ENCODE peak calls at places on chromosomes 2 and 18, in four cellular contexts. One of them, this sample, is unnamed.

GRCh38 chr18:3060667-3061580 is 48.0 kb upstream of the LPIN2 start:
- DNase-seq in stimulated activated naive CD4-positive, alpha-beta T cell treated with Interleukin-2 at 50 U/mL for 16 hours: peak
- DNase-seq in activated T-cell treated with anti-CD3 and anti-CD28 coated beads for 48 hours: peak
- DNase-seq in NCI-H69: no peak
- DNase-seq in this sample: peak

GRCh38 chr2:10895231-10895630 is 16.5 kb upstream of the KCNF1 start:
- DNase-seq in activated T-cell treated with anti-CD3 and anti-CD28 coated beads for 48 hours: no peak
- DNase-seq in NCI-H69: no peak
- DNase-seq in stimulated activated naive CD4-positive, alpha-beta T cell treated with Interleukin-2 at 50 U/mL for 16 hours: no peak
- DNase-seq in this sample: no peak

GRCh38 chr2:241865957-241866858 is 3.3 kb upstream of the RTP5 start:
- DNase-seq in stimulated activated naive CD4-positive, alpha-beta T cell treated with Interleukin-2 at 50 U/mL for 16 hours: no peak
- DNase-seq in NCI-H69: no peak
- DNase-seq in activated T-cell treated with anti-CD3 and anti-CD28 coated beads for 48 hours: no peak
- DNase-seq in this sample: peak

GRCh38 chr2:172285010-172285621 is 142.3 kb upstream of the ITGA6 start:
- DNase-seq in activated T-cell treated with anti-CD3 and anti-CD28 coated beads for 48 hours: no peak
- DNase-seq in NCI-H69: peak
- DNase-seq in stimulated activated naive CD4-positive, alpha-beta T cell treated with Interleukin-2 at 50 U/mL for 16 hours: no peak
- DNase-seq in this sample: no peak

GRCh38 chr2:10332402-10333246 is 29.9 kb downstream of the HPCAL1 start:
- DNase-seq in NCI-H69: peak
- DNase-seq in stimulated activated naive CD4-positive, alpha-beta T cell treated with Interleukin-2 at 50 U/mL for 16 hours: peak
- DNase-seq in activated T-cell treated with anti-CD3 and anti-CD28 coated beads for 48 hours: peak
- DNase-seq in this sample: no peak

GRCh38 chr18:78069784-78070664 is 820.4 kb downstream of the GALR1 start:
- DNase-seq in NCI-H69: peak
- DNase-seq in activated T-cell treated with anti-CD3 and anti-CD28 coated beads for 48 hours: no peak
- DNase-seq in stimulated activated naive CD4-positive, alpha-beta T cell treated with Interleukin-2 at 50 U/mL for 16 hours: no peak
- DNase-seq in this sample: no peak

GRCh38 chr2:55162284-55163006 is 69.6 kb downstream of the CLHC1 start:
- DNase-seq in stimulated activated naive CD4-positive, alpha-beta T cell treated with Interleukin-2 at 50 U/mL for 16 hours: no peak
- DNase-seq in NCI-H69: no peak
- DNase-seq in activated T-cell treated with anti-CD3 and anti-CD28 coated beads for 48 hours: no peak
- DNase-seq in this sample: no peak

GRCh38 chr2:228039752-228040534 is 141.5 kb downstream of the SPHKAP start:
- DNase-seq in stimulated activated naive CD4-positive, alpha-beta T cell treated with Interleukin-2 at 50 U/mL for 16 hours: no peak
- DNase-seq in activated T-cell treated with anti-CD3 and anti-CD28 coated beads for 48 hours: no peak
- DNase-seq in NCI-H69: peak
- DNase-seq in this sample: no peak

GRCh38 chr2:24382363-24383021 is 22.2 kb upstream of the ITSN2 start:
- DNase-seq in NCI-H69: peak
- DNase-seq in activated T-cell treated with anti-CD3 and anti-CD28 coated beads for 48 hours: peak
- DNase-seq in stimulated activated naive CD4-positive, alpha-beta T cell treated with Interleukin-2 at 50 U/mL for 16 hours: peak
- DNase-seq in this sample: peak

GRCh38 chr2:42971947-42972736 is 179.8 kb upstream of the HAAO start:
- DNase-seq in activated T-cell treated with anti-CD3 and anti-CD28 coated beads for 48 hours: no peak
- DNase-seq in NCI-H69: no peak
- DNase-seq in stimulated activated naive CD4-positive, alpha-beta T cell treated with Interleukin-2 at 50 U/mL for 16 hours: no peak
- DNase-seq in this sample: no peak

GRCh38 chr2:109342451-109342850 is 213.4 kb downstream of the SH3RF3 start:
- DNase-seq in stimulated activated naive CD4-positive, alpha-beta T cell treated with Interleukin-2 at 50 U/mL for 16 hours: no peak
- DNase-seq in activated T-cell treated with anti-CD3 and anti-CD28 coated beads for 48 hours: no peak
- DNase-seq in NCI-H69: no peak
- DNase-seq in this sample: no peak

GRCh38 chr2:8441986-8442385 is 239.9 kb upstream of the ID2 start:
- DNase-seq in activated T-cell treated with anti-CD3 and anti-CD28 coated beads for 48 hours: no peak
- DNase-seq in stimulated activated naive CD4-positive, alpha-beta T cell treated with Interleukin-2 at 50 U/mL for 16 hours: no peak
- DNase-seq in NCI-H69: no peak
- DNase-seq in this sample: no peak

GRCh38 chr2:136572335-136572734 is 193.0 kb upstream of the THSD7B start:
- DNase-seq in NCI-H69: no peak
- DNase-seq in activated T-cell treated with anti-CD3 and anti-CD28 coated beads for 48 hours: no peak
- DNase-seq in stimulated activated naive CD4-positive, alpha-beta T cell treated with Interleukin-2 at 50 U/mL for 16 hours: no peak
- DNase-seq in this sample: no peak

GRCh38 chr2:204072443-204073324 is 136.1 kb downstream of the ICOS start:
- DNase-seq in NCI-H69: peak
- DNase-seq in activated T-cell treated with anti-CD3 and anti-CD28 coated beads for 48 hours: peak
- DNase-seq in stimulated activated naive CD4-positive, alpha-beta T cell treated with Interleukin-2 at 50 U/mL for 16 hours: peak
- DNase-seq in this sample: peak

GRCh38 chr2:112790305-112790704 is 6.0 kb upstream of the IL1A start:
- DNase-seq in stimulated activated naive CD4-positive, alpha-beta T cell treated with Interleukin-2 at 50 U/mL for 16 hours: no peak
- DNase-seq in activated T-cell treated with anti-CD3 and anti-CD28 coated beads for 48 hours: no peak
- DNase-seq in NCI-H69: no peak
- DNase-seq in this sample: no peak

GRCh38 chr2:212037062-212037461 is 501.5 kb downstream of the ERBB4 start:
- DNase-seq in NCI-H69: peak
- DNase-seq in activated T-cell treated with anti-CD3 and anti-CD28 coated beads for 48 hours: no peak
- DNase-seq in stimulated activated naive CD4-positive, alpha-beta T cell treated with Interleukin-2 at 50 U/mL for 16 hours: no peak
- DNase-seq in this sample: no peak

GRCh38 chr2:221494556-221494955 is 77.5 kb downstream of the EPHA4 start:
- DNase-seq in NCI-H69: no peak
- DNase-seq in activated T-cell treated with anti-CD3 and anti-CD28 coated beads for 48 hours: no peak
- DNase-seq in stimulated activated naive CD4-positive, alpha-beta T cell treated with Interleukin-2 at 50 U/mL for 16 hours: no peak
- DNase-seq in this sample: no peak

GRCh38 chr2:171271380-171271779 is 110.7 kb upstream of the TLK1 start:
- DNase-seq in stimulated activated naive CD4-positive, alpha-beta T cell treated with Interleukin-2 at 50 U/mL for 16 hours: no peak
- DNase-seq in activated T-cell treated with anti-CD3 and anti-CD28 coated beads for 48 hours: no peak
- DNase-seq in NCI-H69: no peak
- DNase-seq in this sample: no peak

GRCh38 chr2:217964255-217964654 is 38.5 kb downstream of the TNS1 start:
- DNase-seq in NCI-H69: no peak
- DNase-seq in activated T-cell treated with anti-CD3 and anti-CD28 coated beads for 48 hours: no peak
- DNase-seq in stimulated activated naive CD4-positive, alpha-beta T cell treated with Interleukin-2 at 50 U/mL for 16 hours: no peak
- DNase-seq in this sample: no peak

GRCh38 chr18:21740474-21740723 is 193 bp upstream of the MIB1 start:
- DNase-seq in stimulated activated naive CD4-positive, alpha-beta T cell treated with Interleukin-2 at 50 U/mL for 16 hours: peak
- DNase-seq in activated T-cell treated with anti-CD3 and anti-CD28 coated beads for 48 hours: peak
- DNase-seq in NCI-H69: no peak
- DNase-seq in this sample: no peak

GRCh38 chr2:88451647-88452150 is 794 bp downstream of the FOXI3 start:
- DNase-seq in NCI-H69: peak
- DNase-seq in stimulated activated naive CD4-positive, alpha-beta T cell treated with Interleukin-2 at 50 U/mL for 16 hours: no peak
- DNase-seq in activated T-cell treated with anti-CD3 and anti-CD28 coated beads for 48 hours: peak
- DNase-seq in this sample: peak

GRCh38 chr2:134336352-134336751 is 82.5 kb downstream of the MGAT5 start:
- DNase-seq in NCI-H69: no peak
- DNase-seq in activated T-cell treated with anti-CD3 and anti-CD28 coated beads for 48 hours: no peak
- DNase-seq in stimulated activated naive CD4-positive, alpha-beta T cell treated with Interleukin-2 at 50 U/mL for 16 hours: no peak
- DNase-seq in this sample: no peak

GRCh38 chr2:15655123-15655887 is 63.6 kb downstream of the DDX1 start:
- DNase-seq in activated T-cell treated with anti-CD3 and anti-CD28 coated beads for 48 hours: no peak
- DNase-seq in stimulated activated naive CD4-positive, alpha-beta T cell treated with Interleukin-2 at 50 U/mL for 16 hours: no peak
- DNase-seq in NCI-H69: no peak
- DNase-seq in this sample: no peak

GRCh38 chr2:185127412-185127811 is 529.1 kb downstream of the ZNF804A start:
- DNase-seq in activated T-cell treated with anti-CD3 and anti-CD28 coated beads for 48 hours: no peak
- DNase-seq in NCI-H69: peak
- DNase-seq in stimulated activated naive CD4-positive, alpha-beta T cell treated with Interleukin-2 at 50 U/mL for 16 hours: no peak
- DNase-seq in this sample: no peak

GRCh38 chr2:86673976-86674670 is 46.0 kb upstream of the RMND5A start:
- DNase-seq in stimulated activated naive CD4-positive, alpha-beta T cell treated with Interleukin-2 at 50 U/mL for 16 hours: no peak
- DNase-seq in NCI-H69: no peak
- DNase-seq in activated T-cell treated with anti-CD3 and anti-CD28 coated beads for 48 hours: no peak
- DNase-seq in this sample: no peak

GRCh38 chr2:149278146-149278878 is 52.1 kb upstream of the LYPD6 start:
- DNase-seq in NCI-H69: peak
- DNase-seq in stimulated activated naive CD4-positive, alpha-beta T cell treated with Interleukin-2 at 50 U/mL for 16 hours: no peak
- DNase-seq in activated T-cell treated with anti-CD3 and anti-CD28 coated beads for 48 hours: no peak
- DNase-seq in this sample: no peak

GRCh38 chr2:29335391-29335790 is 220.2 kb downstream of the CLIP4 start:
- DNase-seq in NCI-H69: no peak
- DNase-seq in activated T-cell treated with anti-CD3 and anti-CD28 coated beads for 48 hours: no peak
- DNase-seq in stimulated activated naive CD4-positive, alpha-beta T cell treated with Interleukin-2 at 50 U/mL for 16 hours: no peak
- DNase-seq in this sample: no peak

GRCh38 chr2:121694398-121695178 is 42.1 kb downstream of the NIFK start:
- DNase-seq in activated T-cell treated with anti-CD3 and anti-CD28 coated beads for 48 hours: no peak
- DNase-seq in stimulated activated naive CD4-positive, alpha-beta T cell treated with Interleukin-2 at 50 U/mL for 16 hours: no peak
- DNase-seq in NCI-H69: no peak
- DNase-seq in this sample: no peak

GRCh38 chr2:195658541-195658890 is 1.5 kb downstream of the SLC39A10 start:
- DNase-seq in activated T-cell treated with anti-CD3 and anti-CD28 coated beads for 48 hours: no peak
- DNase-seq in stimulated activated naive CD4-positive, alpha-beta T cell treated with Interleukin-2 at 50 U/mL for 16 hours: no peak
- DNase-seq in NCI-H69: peak
- DNase-seq in this sample: no peak

GRCh38 chr2:8822218-8822617 is 15.2 kb downstream of the KIDINS220 start:
- DNase-seq in NCI-H69: no peak
- DNase-seq in stimulated activated naive CD4-positive, alpha-beta T cell treated with Interleukin-2 at 50 U/mL for 16 hours: no peak
- DNase-seq in activated T-cell treated with anti-CD3 and anti-CD28 coated beads for 48 hours: no peak
- DNase-seq in this sample: no peak

GRCh38 chr2:26298638-26299393 is 47.1 kb upstream of the SELENOI start:
- DNase-seq in activated T-cell treated with anti-CD3 and anti-CD28 coated beads for 48 hours: peak
- DNase-seq in stimulated activated naive CD4-positive, alpha-beta T cell treated with Interleukin-2 at 50 U/mL for 16 hours: no peak
- DNase-seq in NCI-H69: no peak
- DNase-seq in this sample: peak

GRCh38 chr18:23810396-23810795 is 121.1 kb downstream of the LAMA3 start:
- DNase-seq in stimulated activated naive CD4-positive, alpha-beta T cell treated with Interleukin-2 at 50 U/mL for 16 hours: no peak
- DNase-seq in NCI-H69: no peak
- DNase-seq in activated T-cell treated with anti-CD3 and anti-CD28 coated beads for 48 hours: peak
- DNase-seq in this sample: peak

GRCh38 chr2:233638836-233639235 is 2.6 kb downstream of the UGT1A10 start:
- DNase-seq in stimulated activated naive CD4-positive, alpha-beta T cell treated with Interleukin-2 at 50 U/mL for 16 hours: no peak
- DNase-seq in NCI-H69: peak
- DNase-seq in activated T-cell treated with anti-CD3 and anti-CD28 coated beads for 48 hours: no peak
- DNase-seq in this sample: no peak

GRCh38 chr18:13464432-13465125 is 246.0 kb downstream of the LDLRAD4 start:
- DNase-seq in NCI-H69: peak
- DNase-seq in activated T-cell treated with anti-CD3 and anti-CD28 coated beads for 48 hours: peak
- DNase-seq in stimulated activated naive CD4-positive, alpha-beta T cell treated with Interleukin-2 at 50 U/mL for 16 hours: peak
- DNase-seq in this sample: peak

GRCh38 chr2:158932246-158932645 is 36.2 kb upstream of the TANC1 start:
- DNase-seq in activated T-cell treated with anti-CD3 and anti-CD28 coated beads for 48 hours: no peak
- DNase-seq in NCI-H69: no peak
- DNase-seq in stimulated activated naive CD4-positive, alpha-beta T cell treated with Interleukin-2 at 50 U/mL for 16 hours: no peak
- DNase-seq in this sample: no peak

GRCh38 chr2:221750317-221750716 is 178.2 kb upstream of the EPHA4 start:
- DNase-seq in stimulated activated naive CD4-positive, alpha-beta T cell treated with Interleukin-2 at 50 U/mL for 16 hours: no peak
- DNase-seq in NCI-H69: no peak
- DNase-seq in activated T-cell treated with anti-CD3 and anti-CD28 coated beads for 48 hours: no peak
- DNase-seq in this sample: no peak